ENCODE peak calls at places on chromosomes 4 and X, in eight cellular contexts. R is fibroblast of mammary gland, C is Peyer's patch, M is A549, A is foreskin fibroblast, L is lower lobe of right lung, V is hepatocyte, Z is endothelial cell. G is an unnamed sample.

GRCh38 chr4:174012135-174012923 is 271.1 kb downstream of the FBXO8 start:
- DNase-seq in R (no peak), C (no peak), M (no peak), A (peak; percentile 14), L (no peak), V (peak; percentile 24), Z (no peak), G (no peak)

GRCh38 chr4:53119685-53120084 is 246.2 kb downstream of the SCFD2 start:
- DNase-seq in R (peak; percentile 66), C (no peak), M (no peak), A (peak; percentile 82), L (no peak), V (peak; percentile 68), Z (no peak), G (peak; percentile 73)

GRCh38 chr4:1714303-1715001 is 2.3 kb upstream of the SLBP start:
- DNase-seq in R (peak; percentile 24), C (no peak), M (peak; percentile 48), A (peak; percentile 58), L (no peak), V (no peak), Z (no peak), G (peak; percentile 32)

GRCh38 chr4:92368648-92369047 is 64.9 kb downstream of the GRID2 start:
- DNase-seq in R (no peak), C (no peak), M (no peak), A (no peak), L (no peak), V (no peak), Z (no peak), G (no peak)

GRCh38 chrX:134020910-134021309 is 35.5 kb upstream of the GPC3 start:
- DNase-seq in R (no peak), C (no peak), M (no peak), A (no peak), L (no peak), V (peak; percentile 16), Z (no peak), G (no peak)

GRCh38 chrX:119398974-119399771 is at the start of gene SLC25A43:
- DNase-seq in R (peak; percentile 20), C (peak; percentile 73), M (peak; percentile 44), A (peak; percentile 66), L (peak; percentile 66), V (peak; percentile 52), Z (peak; percentile 12), G (no peak)

GRCh38 chr4:41963105-41963504 is 18.5 kb upstream of the DCAF4L1 start:
- DNase-seq in R (peak; percentile 30), C (no peak), M (no peak), A (peak; percentile 44), L (no peak), V (peak; percentile 24), Z (no peak), G (peak; percentile 31)

GRCh38 chr4:37388672-37389368 is 144.3 kb downstream of the NWD2 start:
- DNase-seq in R (no peak), C (no peak), M (no peak), A (no peak), L (no peak), V (no peak), Z (no peak), G (no peak)

GRCh38 chrX:109281478-109282275 is 200.2 kb downstream of the GUCY2F start:
- DNase-seq in R (no peak), C (no peak), M (no peak), A (no peak), L (no peak), V (peak; percentile 58), Z (no peak), G (no peak)

GRCh38 chr4:57109847-57110634 is at the start of gene IGFBP7:
- DNase-seq in R (no peak), C (peak; percentile 63), M (no peak), A (peak; percentile 77), L (peak; percentile 74), V (peak; percentile 53), Z (peak; percentile 22), G (peak; percentile 34)

GRCh38 chrX:39704590-39704989 is 393.2 kb downstream of the BCOR start:
- DNase-seq in R (no peak), C (no peak), M (no peak), A (no peak), L (no peak), V (peak; percentile 37), Z (no peak), G (no peak)

GRCh38 chrX:19849433-19850190 is 37.8 kb downstream of the SH3KBP1 start:
- DNase-seq in R (no peak), C (no peak), M (no peak), A (no peak), L (no peak), V (no peak), Z (no peak), G (no peak)

GRCh38 chr4:26267087-26267486 is 53.7 kb upstream of the RBPJ start:
- DNase-seq in R (peak; percentile 30), C (no peak), M (no peak), A (peak; percentile 69), L (no peak), V (peak; percentile 19), Z (no peak), G (no peak)

DNA sequence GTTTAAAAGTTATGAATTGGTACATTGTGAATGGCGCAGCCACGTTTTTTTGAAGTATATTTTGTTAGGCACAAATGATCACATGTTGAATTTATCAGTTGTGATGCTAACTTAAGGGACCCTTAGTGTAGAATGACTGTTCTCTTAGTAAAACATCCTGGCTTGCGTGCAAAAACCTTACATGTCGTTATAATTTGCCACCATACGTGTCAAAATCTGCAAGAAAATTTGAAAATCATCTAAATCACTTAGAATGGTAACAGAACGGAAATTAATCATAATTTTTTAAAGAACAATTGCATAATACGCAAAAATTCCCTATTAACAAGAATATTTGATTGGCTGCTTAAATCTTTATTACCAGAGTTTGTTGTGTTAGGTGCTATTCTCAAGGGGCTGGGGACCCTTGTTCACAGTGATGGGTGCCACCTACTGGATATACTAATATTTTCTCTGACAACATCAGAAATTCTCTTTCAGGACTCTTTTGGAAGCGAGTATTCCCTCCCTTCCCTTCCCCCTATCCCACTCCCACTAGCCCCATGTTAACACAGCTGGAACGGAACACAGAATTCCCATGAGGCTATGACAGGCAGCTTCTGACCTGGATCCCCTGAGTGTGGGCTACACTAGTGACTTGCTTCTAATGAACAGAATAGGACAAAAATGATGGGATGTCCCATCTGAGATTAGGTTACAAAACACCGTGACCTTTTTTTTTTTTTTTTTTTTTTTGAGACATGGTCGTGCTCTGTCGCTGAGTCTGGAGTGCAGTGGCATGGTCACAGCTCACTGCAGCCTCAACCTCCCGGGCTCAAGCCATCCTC is 71.8 kb downstream of the SUPT20HL2 start:
- DNase-seq in R (peak; percentile 63), C (no peak), M (peak; percentile 65), A (peak; percentile 27), L (no peak), V (peak; percentile 64), Z (no peak), G (no peak)
- TF ChIP-seq CTCF in R (peak; percentile 43), C (peak; percentile 43), M (peak; percentile 60), A (no peak), L (peak; percentile 33), V (peak; percentile 61), Z (no peak), G (peak; percentile 63)

GRCh38 chr4:88497859-88498409 is 25.6 kb downstream of the PYURF start:
- DNase-seq in R (no peak), C (no peak), M (no peak), A (no peak), L (no peak), V (no peak), Z (no peak), G (no peak)
- TF ChIP-seq CTCF in R (no peak), C (no peak), M (no peak), A (no peak), L (no peak), V (no peak), Z (no peak), G (no peak)

DNA sequence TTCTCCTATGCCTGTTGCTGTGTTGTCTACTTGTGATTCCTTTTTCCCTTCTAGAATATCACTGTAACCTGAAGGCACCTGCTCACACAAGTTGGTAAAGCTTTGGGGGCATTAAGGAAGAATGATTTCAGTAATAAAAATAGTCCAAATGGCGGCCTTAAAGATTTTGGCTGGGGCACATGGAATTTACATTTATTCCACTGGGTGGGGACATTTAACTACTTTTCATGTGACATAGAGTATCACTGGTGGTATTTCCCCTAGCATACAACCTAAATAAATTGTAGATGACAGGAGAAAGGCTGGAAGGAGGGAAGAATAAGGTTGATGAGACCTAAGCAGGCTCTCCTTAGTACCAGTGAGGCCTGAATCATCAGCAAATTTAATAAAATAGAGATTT is 121.8 kb upstream of the EDA2R start:
- DNase-seq in R (peak; percentile 1), C (no peak), M (peak; percentile 1), A (peak; percentile 10), L (no peak), V (no peak), Z (no peak), G (no peak)
- TF ChIP-seq CTCF in R (peak; percentile 14), C (peak; percentile 33), M (peak; percentile 15), A (no peak), L (no peak), V (peak; percentile 39), Z (no peak), G (peak; percentile 62)

DNA sequence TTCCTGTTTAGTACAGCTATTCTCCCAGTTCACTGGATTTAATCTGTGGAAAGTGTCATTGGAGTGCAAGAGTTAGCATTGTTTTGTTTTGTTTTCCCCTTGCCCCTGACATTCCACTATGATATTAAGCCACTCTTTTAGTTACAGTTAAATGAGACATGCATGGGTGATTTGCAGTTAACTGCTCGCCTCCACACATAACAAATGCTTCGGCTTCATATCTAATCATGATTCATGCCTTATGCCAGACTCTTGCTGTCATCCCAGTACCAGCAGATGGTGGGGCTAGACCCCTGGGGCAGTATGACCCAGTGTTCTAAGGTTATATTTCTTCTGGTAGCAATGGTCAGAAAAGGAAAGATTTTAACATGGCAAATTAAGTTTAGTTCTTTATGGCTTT is 80.1 kb downstream of the RAP1GDS1 start:
- DNase-seq in R (peak; percentile 37), C (no peak), M (no peak), A (peak; percentile 60), L (no peak), V (no peak), Z (no peak), G (peak; percentile 52)
- TF ChIP-seq CTCF in R (no peak), C (no peak), M (no peak), A (no peak), L (no peak), V (no peak), Z (no peak), G (no peak)